ENCODE peak calls at places on chromosome 17, in ten cellular contexts. B, I, V, M, S, X, C, N, A and U are unnamed samples.

GRCh38 chr17:10121971-10122707 is 76.3 kb downstream of the GAS7 start:
- DNase-seq in I (peak), C (no peak), B (no peak), N (peak), S (no peak), V (no peak), M (peak), X (no peak), A (peak), U (no peak)

GRCh38 chr17:61635913-61636432 is 45.0 kb upstream of the NACA2 start:
- DNase-seq in I (peak), V (peak), N (peak), A (peak), C (peak), B (peak), X (peak), M (peak), S (peak), U (peak)

GRCh38 chr17:78128616-78129384 is at the start of gene TMC6:
- DNase-seq in M (peak), C (no peak), N (peak), S (peak), X (no peak), B (no peak), A (peak), V (peak), I (no peak), U (peak)

GRCh38 chr17:78865682-78866390 is 25.2 kb upstream of the USP36 start:
- DNase-seq in X (peak), B (peak), C (peak), N (peak), S (peak), M (peak), V (peak), I (peak), A (peak), U (peak)

GRCh38 chr17:16075949-16076348 is 76.3 kb downstream of the TTC19 start:
- DNase-seq in M (no peak), X (no peak), B (no peak), I (no peak), N (no peak), A (no peak), S (no peak), C (no peak), V (no peak), U (no peak)

GRCh38 chr17:74499992-74500391 is 31.3 kb downstream of the CD300LB start:
- DNase-seq in S (no peak), B (no peak), I (no peak), N (no peak), M (no peak), X (no peak), A (no peak), V (no peak), C (no peak), U (no peak)

GRCh38 chr17:82215095-82215971 is 2.7 kb upstream of the CCDC57 start:
- DNase-seq in N (no peak), X (no peak), S (no peak), B (no peak), M (peak), C (no peak), A (no peak), I (peak), V (no peak), U (peak)

GRCh38 chr17:17513626-17514025 is 17.4 kb upstream of the RASD1 start:
- DNase-seq in A (no peak), N (no peak), B (no peak), X (no peak), S (no peak), M (no peak), I (no peak), C (no peak), V (no peak), U (no peak)

GRCh38 chr17:38916771-38917170 is 8.6 kb upstream of the LASP1NB start:
- DNase-seq in X (no peak), M (no peak), S (no peak), V (no peak), C (no peak), B (no peak), N (no peak), A (no peak), I (no peak), U (no peak)

GRCh38 chr17:31433091-31433790 is 41.8 kb downstream of the RAB11FIP4 start:
- DNase-seq in S (no peak), X (no peak), N (peak), B (no peak), V (no peak), I (no peak), C (no peak), A (peak), M (peak), U (no peak)

GRCh38 chr17:51050291-51051033 is 70.2 kb downstream of the SPAG9 start:
- DNase-seq in C (no peak), B (no peak), V (no peak), N (no peak), I (no peak), A (no peak), X (no peak), M (no peak), S (no peak), U (no peak)

GRCh38 chr17:44941712-44942331 is 5.8 kb downstream of the KIF18B start:
- DNase-seq in I (no peak), B (no peak), V (no peak), M (no peak), N (no peak), S (no peak), X (no peak), A (no peak), C (no peak), U (no peak)

GRCh38 chr17:76566988-76567431 is 18.6 kb downstream of the ST6GALNAC2 start:
- DNase-seq in X (no peak), M (no peak), S (no peak), C (no peak), V (no peak), N (no peak), A (no peak), B (no peak), I (no peak), U (peak)

GRCh38 chr17:44602390-44602789 is 45.1 kb downstream of the FZD2 start:
- DNase-seq in V (peak), N (no peak), C (no peak), S (no peak), B (no peak), I (no peak), X (no peak), A (no peak), M (no peak), U (no peak)

GRCh38 chr17:10768766-10769383 is 35.0 kb downstream of the TMEM238L start:
- DNase-seq in A (no peak), M (no peak), C (no peak), N (no peak), V (no peak), B (no peak), S (peak), I (peak), X (no peak), U (no peak)

GRCh38 chr17:45050680-45051059 is 762 bp downstream of the DCAKD start:
- DNase-seq in A (peak), M (no peak), V (no peak), S (peak), I (no peak), B (no peak), C (peak), X (no peak), N (peak), U (no peak)

GRCh38 chr17:8698142-8699050 is 46.2 kb downstream of the CCDC42 start:
- DNase-seq in I (peak), N (no peak), V (peak), X (no peak), A (no peak), M (peak), C (no peak), B (no peak), S (peak), U (no peak)

GRCh38 chr17:81385320-81386111 is 9.7 kb upstream of the BAHCC1 start:
- DNase-seq in C (no peak), X (no peak), B (no peak), I (no peak), S (no peak), A (no peak), M (no peak), N (no peak), V (no peak), U (no peak)

GRCh38 chr17:47290870-47291241 is 32.9 kb upstream of the EFCAB13 start:
- DNase-seq in B (no peak), C (no peak), M (no peak), X (no peak), I (no peak), S (no peak), V (no peak), N (no peak), A (no peak), U (no peak)

GRCh38 chr17:9676742-9677387 is 31.5 kb downstream of the USP43 start:
- DNase-seq in A (no peak), M (no peak), S (no peak), C (no peak), V (no peak), B (no peak), X (no peak), N (no peak), I (peak), U (no peak)

GRCh38 chr17:79258042-79258441 is 183.4 kb downstream of the ENGASE start:
- DNase-seq in C (no peak), V (no peak), B (no peak), S (no peak), X (no peak), M (no peak), I (no peak), A (no peak), N (no peak), U (no peak)

GRCh38 chr17:80877095-80877828 is 114.4 kb upstream of the CHMP6 start:
- DNase-seq in C (peak), V (no peak), A (no peak), X (no peak), M (peak), B (no peak), I (no peak), N (no peak), S (no peak), U (no peak)

GRCh38 chr17:42311240-42312034 is 23.1 kb downstream of the STAT5A start:
- DNase-seq in A (no peak), X (peak), S (no peak), C (no peak), I (peak), N (no peak), B (no peak), V (peak), M (peak), U (peak)

GRCh38 chr17:28258347-28258887 is 60.6 kb upstream of the TMEM97 start:
- DNase-seq in I (no peak), S (no peak), V (peak), B (no peak), X (no peak), C (no peak), M (no peak), N (no peak), A (no peak), U (no peak)

GRCh38 chr17:3814361-3814760 is 13.4 kb upstream of the ITGAE start:
- DNase-seq in X (no peak), A (no peak), I (no peak), M (no peak), S (no peak), V (no peak), N (no peak), C (no peak), B (no peak), U (no peak)